ENCODE peak calls at places on chromosomes 1 and 21, in seven cellular contexts. One of them, this sample, is unnamed. For H3K9me3, the result is how much of the 10 kb centered on the place peaks cover.

GRCh38 chr1:22861764-22862440 is 110.8 kb downstream of the LACTBL1 start:
- DNase-seq in left ventricle myocardium inferior: no peak
- DNase-seq in pancreas: peak
- DNase-seq in CD8-positive, alpha-beta T cell: no peak
- DNase-seq in uterus: no peak
- DNase-seq in SK-N-SH: peak
- DNase-seq in A549: peak
- DNase-seq in this sample: peak

GRCh38 chr1:2044510-2045319 is 5.5 kb upstream of the PRKCZ start:
- DNase-seq in A549: peak
- DNase-seq in CD8-positive, alpha-beta T cell: peak
- DNase-seq in uterus: peak
- DNase-seq in pancreas: peak
- DNase-seq in left ventricle myocardium inferior: peak
- DNase-seq in SK-N-SH: peak
- DNase-seq in this sample: peak

GRCh38 chr1:35406103-35406502 is 137.6 kb downstream of the ZMYM4 start:
- DNase-seq in uterus: no peak
- DNase-seq in SK-N-SH: no peak
- DNase-seq in pancreas: no peak
- DNase-seq in left ventricle myocardium inferior: no peak
- DNase-seq in A549: no peak
- DNase-seq in CD8-positive, alpha-beta T cell: no peak
- DNase-seq in this sample: no peak

GRCh38 chr1:245772739-245773138 is 618.0 kb downstream of the KIF26B start:
- DNase-seq in uterus: no peak
- DNase-seq in left ventricle myocardium inferior: no peak
- DNase-seq in SK-N-SH: no peak
- DNase-seq in A549: no peak
- DNase-seq in CD8-positive, alpha-beta T cell: no peak
- DNase-seq in pancreas: no peak
- DNase-seq in this sample: no peak

GRCh38 chr1:111742938-111743549 is 3.8 kb upstream of the INKA2 start:
- DNase-seq in pancreas: no peak
- DNase-seq in uterus: peak
- DNase-seq in CD8-positive, alpha-beta T cell: peak
- DNase-seq in SK-N-SH: no peak
- DNase-seq in A549: no peak
- DNase-seq in left ventricle myocardium inferior: no peak
- DNase-seq in this sample: no peak

GRCh38 chr21:37435719-37436118 is 69.1 kb downstream of the DYRK1A start:
- DNase-seq in pancreas: no peak
- DNase-seq in SK-N-SH: no peak
- DNase-seq in CD8-positive, alpha-beta T cell: no peak
- DNase-seq in left ventricle myocardium inferior: no peak
- DNase-seq in A549: no peak
- DNase-seq in uterus: no peak
- DNase-seq in this sample: no peak

GRCh38 chr1:245858683-245859509 is 648.2 kb downstream of the SMYD3 start:
- DNase-seq in CD8-positive, alpha-beta T cell: no peak
- DNase-seq in left ventricle myocardium inferior: no peak
- DNase-seq in pancreas: no peak
- DNase-seq in SK-N-SH: peak
- DNase-seq in A549: no peak
- DNase-seq in uterus: no peak
- DNase-seq in this sample: no peak

GRCh38 chr1:222923506-222923905 is 108.7 kb downstream of the DISP1 start:
- DNase-seq in CD8-positive, alpha-beta T cell: no peak
- DNase-seq in A549: no peak
- DNase-seq in SK-N-SH: no peak
- DNase-seq in uterus: no peak
- DNase-seq in left ventricle myocardium inferior: no peak
- DNase-seq in pancreas: no peak
- DNase-seq in this sample: no peak

GRCh38 chr1:23344987-23345472 is 946 bp upstream of the HNRNPR start:
- DNase-seq in pancreas: no peak
- DNase-seq in left ventricle myocardium inferior: no peak
- DNase-seq in uterus: peak
- DNase-seq in A549: no peak
- DNase-seq in CD8-positive, alpha-beta T cell: no peak
- DNase-seq in SK-N-SH: peak
- DNase-seq in this sample: no peak

GRCh38 chr1:35320937-35321336 is 52.4 kb downstream of the ZMYM4 start:
- DNase-seq in SK-N-SH: no peak
- DNase-seq in pancreas: no peak
- DNase-seq in uterus: no peak
- DNase-seq in CD8-positive, alpha-beta T cell: no peak
- DNase-seq in A549: no peak
- DNase-seq in left ventricle myocardium inferior: no peak
- DNase-seq in this sample: no peak

GRCh38 chr1:245375789-245376188 is 221.0 kb downstream of the KIF26B start:
- DNase-seq in pancreas: no peak
- DNase-seq in left ventricle myocardium inferior: no peak
- DNase-seq in A549: no peak
- DNase-seq in uterus: no peak
- DNase-seq in CD8-positive, alpha-beta T cell: no peak
- DNase-seq in SK-N-SH: no peak
- DNase-seq in this sample: no peak

GRCh38 chr1:150234309-150234646 is 1.6 kb downstream of the ANP32E start:
- DNase-seq in uterus: no peak
- DNase-seq in left ventricle myocardium inferior: no peak
- DNase-seq in SK-N-SH: no peak
- DNase-seq in A549: no peak
- DNase-seq in CD8-positive, alpha-beta T cell: no peak
- DNase-seq in pancreas: no peak
- DNase-seq in this sample: no peak

GRCh38 chr1:3598051-3598471 is 13.2 kb downstream of the MEGF6 start:
- DNase-seq in pancreas: no peak
- DNase-seq in uterus: no peak
- DNase-seq in left ventricle myocardium inferior: peak
- DNase-seq in CD8-positive, alpha-beta T cell: peak
- DNase-seq in SK-N-SH: no peak
- DNase-seq in A549: no peak
- DNase-seq in this sample: no peak

GRCh38 chr1:60826320-60827094 is 255.9 kb upstream of the NFIA start:
- DNase-seq in CD8-positive, alpha-beta T cell: no peak
- DNase-seq in A549: no peak
- DNase-seq in left ventricle myocardium inferior: no peak
- DNase-seq in uterus: no peak
- DNase-seq in SK-N-SH: no peak
- DNase-seq in pancreas: no peak
- DNase-seq in this sample: no peak

GRCh38 chr1:152167835-152168534 is 9.0 kb upstream of the RPTN start:
- DNase-seq in left ventricle myocardium inferior: no peak
- DNase-seq in A549: no peak
- DNase-seq in SK-N-SH: no peak
- DNase-seq in CD8-positive, alpha-beta T cell: no peak
- DNase-seq in pancreas: no peak
- DNase-seq in uterus: no peak
- DNase-seq in this sample: no peak

GRCh38 chr1:56417636-56418035 is 161.7 kb downstream of the PLPP3 start:
- DNase-seq in SK-N-SH: no peak
- DNase-seq in CD8-positive, alpha-beta T cell: no peak
- DNase-seq in pancreas: no peak
- DNase-seq in left ventricle myocardium inferior: no peak
- DNase-seq in A549: no peak
- DNase-seq in uterus: no peak
- DNase-seq in this sample: no peak

GRCh38 chr1:228341450-228341813 is 65.2 kb downstream of the TRIM11 start:
- DNase-seq in pancreas: peak
- DNase-seq in CD8-positive, alpha-beta T cell: no peak
- DNase-seq in A549: no peak
- DNase-seq in uterus: peak
- DNase-seq in left ventricle myocardium inferior: peak
- DNase-seq in SK-N-SH: no peak
- DNase-seq in this sample: peak
- TF ChIP-seq CTCF in pancreas: no peak
- TF ChIP-seq CTCF in CD8-positive, alpha-beta T cell: no peak
- TF ChIP-seq CTCF in A549: no peak
- TF ChIP-seq CTCF in uterus: no peak
- TF ChIP-seq CTCF in left ventricle myocardium inferior: no peak
- TF ChIP-seq CTCF in SK-N-SH: no peak
- TF ChIP-seq CTCF in this sample: no peak

DNA sequence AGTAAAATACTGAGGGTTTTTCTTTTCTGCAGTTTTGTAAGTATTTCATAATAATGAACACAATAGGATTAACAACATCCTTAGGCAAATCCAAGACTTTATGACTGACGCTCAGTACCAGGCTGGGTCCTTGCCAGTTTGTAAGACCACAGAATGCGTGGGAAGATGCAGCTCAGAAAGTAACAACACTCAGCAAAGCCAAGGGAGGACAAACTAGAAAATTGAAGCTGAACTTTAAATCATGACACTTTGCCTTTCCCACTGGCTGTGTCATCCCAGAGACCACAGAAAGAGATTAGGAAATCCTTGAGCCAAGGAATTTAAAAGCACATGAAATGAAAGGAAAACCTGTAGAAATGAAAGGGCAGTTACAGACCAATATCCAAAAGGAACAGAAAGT is 426.3 kb upstream of the CHRM3 start:
- DNase-seq in CD8-positive, alpha-beta T cell: no peak
- DNase-seq in left ventricle myocardium inferior: no peak
- DNase-seq in SK-N-SH: no peak
- DNase-seq in A549: no peak
- DNase-seq in uterus: no peak
- DNase-seq in pancreas: no peak
- DNase-seq in this sample: no peak
- H3K9me3 ChIP-seq in CD8-positive, alpha-beta T cell: under half
- H3K9me3 ChIP-seq in left ventricle myocardium inferior: under half
- H3K9me3 ChIP-seq in SK-N-SH: under half
- H3K9me3 ChIP-seq in A549: under half
- H3K9me3 ChIP-seq in uterus: under half
- H3K9me3 ChIP-seq in pancreas: under half
- H3K9me3 ChIP-seq in this sample: under half

GRCh38 chr1:8661185-8662110 is 156.0 kb downstream of the RERE start:
- DNase-seq in uterus: peak
- DNase-seq in pancreas: no peak
- DNase-seq in SK-N-SH: no peak
- DNase-seq in left ventricle myocardium inferior: no peak
- DNase-seq in A549: no peak
- DNase-seq in CD8-positive, alpha-beta T cell: no peak
- DNase-seq in this sample: peak
- H3K4me3 ChIP-seq in uterus: no peak
- H3K4me3 ChIP-seq in pancreas: no peak
- H3K4me3 ChIP-seq in SK-N-SH: no peak
- H3K4me3 ChIP-seq in left ventricle myocardium inferior: no peak
- H3K4me3 ChIP-seq in A549: no peak
- H3K4me3 ChIP-seq in CD8-positive, alpha-beta T cell: no peak
- H3K4me3 ChIP-seq in this sample: no peak

DNA sequence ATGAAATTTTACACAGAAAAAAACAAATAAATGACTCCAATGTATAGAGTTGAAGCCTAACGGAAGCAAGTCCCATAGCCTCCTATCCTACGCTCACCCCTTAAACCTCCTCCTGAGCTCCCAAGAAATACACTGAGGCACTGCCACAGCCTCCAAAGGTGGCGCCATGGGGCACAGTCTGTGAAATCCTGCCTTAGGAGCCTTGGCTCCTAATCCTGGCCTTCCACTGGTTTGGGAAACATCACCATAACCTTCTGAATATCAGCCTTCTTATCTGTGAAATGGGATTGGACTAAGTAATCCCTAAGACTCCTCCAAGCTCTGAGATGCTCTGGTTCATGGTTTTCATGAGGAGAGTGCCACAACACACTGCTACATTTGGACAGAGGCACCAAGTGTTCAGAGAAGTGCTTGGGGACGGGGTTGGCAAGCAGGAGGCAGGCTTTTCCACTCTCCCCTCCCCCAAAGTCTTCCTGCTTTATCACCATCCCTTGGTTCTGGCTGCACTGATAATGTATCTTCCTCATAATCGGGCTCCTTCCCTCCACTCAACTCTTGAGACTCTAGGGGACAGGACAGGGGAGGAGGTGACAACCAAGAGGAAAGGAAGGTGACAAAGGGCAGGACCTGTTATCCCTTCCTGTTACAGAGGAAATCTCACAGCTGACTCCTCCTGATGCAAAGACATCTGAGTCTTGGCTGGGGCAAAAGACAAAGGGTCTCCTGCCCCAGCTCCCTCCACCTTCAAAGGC is 2.7 kb downstream of the SLAMF7 start:
- DNase-seq in CD8-positive, alpha-beta T cell: no peak
- DNase-seq in left ventricle myocardium inferior: no peak
- DNase-seq in pancreas: no peak
- DNase-seq in uterus: no peak
- DNase-seq in SK-N-SH: no peak
- DNase-seq in A549: no peak
- DNase-seq in this sample: no peak
- TF ChIP-seq CTCF in CD8-positive, alpha-beta T cell: no peak
- TF ChIP-seq CTCF in left ventricle myocardium inferior: no peak
- TF ChIP-seq CTCF in pancreas: no peak
- TF ChIP-seq CTCF in uterus: no peak
- TF ChIP-seq CTCF in SK-N-SH: no peak
- TF ChIP-seq CTCF in A549: no peak
- TF ChIP-seq CTCF in this sample: no peak

GRCh38 chr1:65921461-65921860 is 128.8 kb downstream of the PDE4B start:
- DNase-seq in left ventricle myocardium inferior: no peak
- DNase-seq in A549: no peak
- DNase-seq in pancreas: no peak
- DNase-seq in SK-N-SH: no peak
- DNase-seq in uterus: no peak
- DNase-seq in CD8-positive, alpha-beta T cell: no peak
- DNase-seq in this sample: no peak
- H3K9me3 ChIP-seq in left ventricle myocardium inferior: under half
- H3K9me3 ChIP-seq in A549: under half
- H3K9me3 ChIP-seq in pancreas: under half
- H3K9me3 ChIP-seq in SK-N-SH: under half
- H3K9me3 ChIP-seq in uterus: under half
- H3K9me3 ChIP-seq in CD8-positive, alpha-beta T cell: under half
- H3K9me3 ChIP-seq in this sample: under half

GRCh38 chr1:115060501-115060900 is 28.8 kb downstream of the TSPAN2 start:
- DNase-seq in uterus: no peak
- DNase-seq in pancreas: no peak
- DNase-seq in CD8-positive, alpha-beta T cell: no peak
- DNase-seq in A549: no peak
- DNase-seq in left ventricle myocardium inferior: no peak
- DNase-seq in SK-N-SH: no peak
- DNase-seq in this sample: no peak

GRCh38 chr1:115056395-115056798 is 26.8 kb downstream of the TSHB start:
- DNase-seq in pancreas: no peak
- DNase-seq in A549: no peak
- DNase-seq in left ventricle myocardium inferior: no peak
- DNase-seq in CD8-positive, alpha-beta T cell: no peak
- DNase-seq in uterus: peak
- DNase-seq in SK-N-SH: no peak
- DNase-seq in this sample: no peak

GRCh38 chr1:115062542-115063004 is 26.7 kb downstream of the TSPAN2 start:
- DNase-seq in SK-N-SH: no peak
- DNase-seq in left ventricle myocardium inferior: peak
- DNase-seq in uterus: peak
- DNase-seq in A549: no peak
- DNase-seq in CD8-positive, alpha-beta T cell: peak
- DNase-seq in pancreas: no peak
- DNase-seq in this sample: peak

GRCh38 chr1:115052454-115053083 is 22.9 kb downstream of the TSHB start:
- DNase-seq in uterus: peak
- DNase-seq in pancreas: no peak
- DNase-seq in CD8-positive, alpha-beta T cell: peak
- DNase-seq in A549: peak
- DNase-seq in left ventricle myocardium inferior: peak
- DNase-seq in SK-N-SH: peak
- DNase-seq in this sample: no peak

GRCh38 chr1:115057661-115058249 is 28.1 kb downstream of the TSHB start:
- DNase-seq in CD8-positive, alpha-beta T cell: no peak
- DNase-seq in uterus: no peak
- DNase-seq in A549: no peak
- DNase-seq in left ventricle myocardium inferior: no peak
- DNase-seq in SK-N-SH: no peak
- DNase-seq in pancreas: no peak
- DNase-seq in this sample: no peak
- H3K4me3 ChIP-seq in CD8-positive, alpha-beta T cell: no peak
- H3K4me3 ChIP-seq in uterus: no peak
- H3K4me3 ChIP-seq in A549: no peak
- H3K4me3 ChIP-seq in left ventricle myocardium inferior: no peak
- H3K4me3 ChIP-seq in SK-N-SH: no peak
- H3K4me3 ChIP-seq in pancreas: no peak
- H3K4me3 ChIP-seq in this sample: no peak

GRCh38 chr1:43520100-43520828 is 10.4 kb upstream of the PTPRF start:
- DNase-seq in SK-N-SH: no peak
- DNase-seq in A549: no peak
- DNase-seq in uterus: no peak
- DNase-seq in left ventricle myocardium inferior: no peak
- DNase-seq in pancreas: no peak
- DNase-seq in CD8-positive, alpha-beta T cell: no peak
- DNase-seq in this sample: no peak
- TF ChIP-seq CTCF in SK-N-SH: no peak
- TF ChIP-seq CTCF in A549: no peak
- TF ChIP-seq CTCF in uterus: no peak
- TF ChIP-seq CTCF in left ventricle myocardium inferior: no peak
- TF ChIP-seq CTCF in pancreas: no peak
- TF ChIP-seq CTCF in CD8-positive, alpha-beta T cell: no peak
- TF ChIP-seq CTCF in this sample: no peak